ENCODE peak calls at places on chromosomes 7 and 10, in ten cellular contexts. One of them, this sample, is unnamed.

GRCh38 chr7:132840197-132840596 is 241.7 kb downstream of the CHCHD3 start:
- DNase-seq in bronchial epithelial cell: no peak
- DNase-seq in K562: no peak
- DNase-seq in tibial artery: no peak
- DNase-seq in cardiac fibroblast: no peak
- DNase-seq in foreskin fibroblast: no peak
- DNase-seq in CD14-positive monocyte: no peak
- DNase-seq in epithelial cell of proximal tubule: no peak
- DNase-seq in HFF-Myc: no peak
- DNase-seq in H9: no peak
- DNase-seq in this sample: no peak

GRCh38 chr7:33075818-33076483 is 13.4 kb upstream of the NT5C3A start:
- DNase-seq in bronchial epithelial cell: no peak
- DNase-seq in K562: no peak
- DNase-seq in tibial artery: no peak
- DNase-seq in cardiac fibroblast: no peak
- DNase-seq in foreskin fibroblast: no peak
- DNase-seq in CD14-positive monocyte: no peak
- DNase-seq in epithelial cell of proximal tubule: no peak
- DNase-seq in HFF-Myc: no peak
- DNase-seq in H9: no peak
- DNase-seq in this sample: no peak

GRCh38 chr7:117323877-117324699 is 1.2 kb upstream of the WNT2 start:
- DNase-seq in bronchial epithelial cell: no peak
- DNase-seq in K562: no peak
- DNase-seq in tibial artery: no peak
- DNase-seq in cardiac fibroblast: peak
- DNase-seq in foreskin fibroblast: peak
- DNase-seq in CD14-positive monocyte: no peak
- DNase-seq in epithelial cell of proximal tubule: peak
- DNase-seq in HFF-Myc: peak
- DNase-seq in H9: peak
- DNase-seq in this sample: peak

GRCh38 chr7:155184923-155185322 is 112.8 kb upstream of the INSIG1 start:
- DNase-seq in bronchial epithelial cell: no peak
- DNase-seq in K562: no peak
- DNase-seq in tibial artery: no peak
- DNase-seq in cardiac fibroblast: no peak
- DNase-seq in foreskin fibroblast: no peak
- DNase-seq in CD14-positive monocyte: no peak
- DNase-seq in epithelial cell of proximal tubule: no peak
- DNase-seq in HFF-Myc: no peak
- DNase-seq in H9: no peak
- DNase-seq in this sample: no peak

GRCh38 chr10:24722676-24723385 is 856 bp downstream of the ARHGAP21 start:
- DNase-seq in bronchial epithelial cell: no peak
- DNase-seq in K562: peak
- DNase-seq in tibial artery: peak
- DNase-seq in cardiac fibroblast: peak
- DNase-seq in foreskin fibroblast: peak
- DNase-seq in CD14-positive monocyte: no peak
- DNase-seq in epithelial cell of proximal tubule: no peak
- DNase-seq in HFF-Myc: no peak
- DNase-seq in H9: peak
- DNase-seq in this sample: no peak

GRCh38 chr10:132111121-132111731 is 45.5 kb downstream of the JAKMIP3 start:
- DNase-seq in bronchial epithelial cell: no peak
- DNase-seq in K562: no peak
- DNase-seq in tibial artery: peak
- DNase-seq in cardiac fibroblast: no peak
- DNase-seq in foreskin fibroblast: no peak
- DNase-seq in CD14-positive monocyte: no peak
- DNase-seq in epithelial cell of proximal tubule: no peak
- DNase-seq in HFF-Myc: no peak
- DNase-seq in H9: no peak
- DNase-seq in this sample: no peak

GRCh38 chr7:134855467-134855866 is 76.0 kb downstream of the CALD1 start:
- DNase-seq in bronchial epithelial cell: no peak
- DNase-seq in K562: no peak
- DNase-seq in tibial artery: no peak
- DNase-seq in cardiac fibroblast: no peak
- DNase-seq in foreskin fibroblast: peak
- DNase-seq in CD14-positive monocyte: no peak
- DNase-seq in epithelial cell of proximal tubule: no peak
- DNase-seq in HFF-Myc: no peak
- DNase-seq in H9: no peak
- DNase-seq in this sample: no peak

GRCh38 chr7:28572321-28573058 is 160.2 kb downstream of the CREB5 start:
- DNase-seq in bronchial epithelial cell: no peak
- DNase-seq in K562: no peak
- DNase-seq in tibial artery: no peak
- DNase-seq in cardiac fibroblast: no peak
- DNase-seq in foreskin fibroblast: no peak
- DNase-seq in CD14-positive monocyte: no peak
- DNase-seq in epithelial cell of proximal tubule: no peak
- DNase-seq in HFF-Myc: no peak
- DNase-seq in H9: no peak
- DNase-seq in this sample: no peak

GRCh38 chr10:17645591-17646345 is 1.8 kb downstream of the STAM start:
- DNase-seq in bronchial epithelial cell: peak
- DNase-seq in K562: peak
- DNase-seq in tibial artery: no peak
- DNase-seq in cardiac fibroblast: peak
- DNase-seq in foreskin fibroblast: no peak
- DNase-seq in CD14-positive monocyte: no peak
- DNase-seq in epithelial cell of proximal tubule: no peak
- DNase-seq in HFF-Myc: no peak
- DNase-seq in H9: no peak
- DNase-seq in this sample: no peak

GRCh38 chr7:144568234-144568633 is 164.7 kb upstream of the NOBOX start:
- DNase-seq in bronchial epithelial cell: no peak
- DNase-seq in K562: no peak
- DNase-seq in tibial artery: no peak
- DNase-seq in cardiac fibroblast: no peak
- DNase-seq in foreskin fibroblast: no peak
- DNase-seq in CD14-positive monocyte: no peak
- DNase-seq in epithelial cell of proximal tubule: no peak
- DNase-seq in HFF-Myc: no peak
- DNase-seq in H9: no peak
- DNase-seq in this sample: no peak

GRCh38 chr7:151424799-151425198 is 15.0 kb upstream of the WDR86 start:
- DNase-seq in bronchial epithelial cell: no peak
- DNase-seq in K562: no peak
- DNase-seq in tibial artery: no peak
- DNase-seq in cardiac fibroblast: no peak
- DNase-seq in foreskin fibroblast: no peak
- DNase-seq in CD14-positive monocyte: no peak
- DNase-seq in epithelial cell of proximal tubule: no peak
- DNase-seq in HFF-Myc: no peak
- DNase-seq in H9: no peak
- DNase-seq in this sample: no peak

GRCh38 chr10:48602401-48603135 is 2.3 kb downstream of the ARHGAP22 start:
- DNase-seq in bronchial epithelial cell: no peak
- DNase-seq in K562: no peak
- DNase-seq in tibial artery: no peak
- DNase-seq in cardiac fibroblast: peak
- DNase-seq in foreskin fibroblast: no peak
- DNase-seq in CD14-positive monocyte: no peak
- DNase-seq in epithelial cell of proximal tubule: no peak
- DNase-seq in HFF-Myc: no peak
- DNase-seq in H9: no peak
- DNase-seq in this sample: no peak

GRCh38 chr7:143300959-143301617 is 12.9 kb downstream of the CASP2 start:
- DNase-seq in bronchial epithelial cell: peak
- DNase-seq in K562: no peak
- DNase-seq in tibial artery: no peak
- DNase-seq in cardiac fibroblast: peak
- DNase-seq in foreskin fibroblast: peak
- DNase-seq in CD14-positive monocyte: no peak
- DNase-seq in epithelial cell of proximal tubule: no peak
- DNase-seq in HFF-Myc: no peak
- DNase-seq in H9: no peak
- DNase-seq in this sample: peak

GRCh38 chr7:157572622-157573021 is 235.8 kb downstream of the DNAJB6 start:
- DNase-seq in bronchial epithelial cell: no peak
- DNase-seq in K562: no peak
- DNase-seq in tibial artery: no peak
- DNase-seq in cardiac fibroblast: no peak
- DNase-seq in foreskin fibroblast: no peak
- DNase-seq in CD14-positive monocyte: no peak
- DNase-seq in epithelial cell of proximal tubule: no peak
- DNase-seq in HFF-Myc: no peak
- DNase-seq in H9: no peak
- DNase-seq in this sample: no peak

GRCh38 chr10:129274928-129275474 is 192.0 kb upstream of the MGMT start:
- DNase-seq in bronchial epithelial cell: no peak
- DNase-seq in K562: no peak
- DNase-seq in tibial artery: no peak
- DNase-seq in cardiac fibroblast: no peak
- DNase-seq in foreskin fibroblast: no peak
- DNase-seq in CD14-positive monocyte: no peak
- DNase-seq in epithelial cell of proximal tubule: no peak
- DNase-seq in HFF-Myc: no peak
- DNase-seq in H9: peak
- DNase-seq in this sample: no peak
- TF ChIP-seq CTCF in bronchial epithelial cell: no peak
- TF ChIP-seq CTCF in K562: no peak
- TF ChIP-seq CTCF in tibial artery: no peak
- TF ChIP-seq CTCF in cardiac fibroblast: no peak
- TF ChIP-seq CTCF in foreskin fibroblast: no peak
- TF ChIP-seq CTCF in CD14-positive monocyte: no peak
- TF ChIP-seq CTCF in epithelial cell of proximal tubule: no peak
- TF ChIP-seq CTCF in HFF-Myc: no peak
- TF ChIP-seq CTCF in H9: peak
- TF ChIP-seq CTCF in this sample: no peak

GRCh38 chr10:99698504-99699080 is 33.3 kb downstream of the COX15 start:
- DNase-seq in bronchial epithelial cell: no peak
- DNase-seq in K562: no peak
- DNase-seq in tibial artery: no peak
- DNase-seq in cardiac fibroblast: no peak
- DNase-seq in foreskin fibroblast: no peak
- DNase-seq in CD14-positive monocyte: no peak
- DNase-seq in epithelial cell of proximal tubule: no peak
- DNase-seq in HFF-Myc: no peak
- DNase-seq in H9: no peak
- DNase-seq in this sample: no peak
- TF ChIP-seq CTCF in bronchial epithelial cell: peak
- TF ChIP-seq CTCF in K562: no peak
- TF ChIP-seq CTCF in tibial artery: no peak
- TF ChIP-seq CTCF in cardiac fibroblast: no peak
- TF ChIP-seq CTCF in foreskin fibroblast: no peak
- TF ChIP-seq CTCF in CD14-positive monocyte: peak
- TF ChIP-seq CTCF in epithelial cell of proximal tubule: peak
- TF ChIP-seq CTCF in HFF-Myc: peak
- TF ChIP-seq CTCF in H9: peak
- TF ChIP-seq CTCF in this sample: peak

DNA sequence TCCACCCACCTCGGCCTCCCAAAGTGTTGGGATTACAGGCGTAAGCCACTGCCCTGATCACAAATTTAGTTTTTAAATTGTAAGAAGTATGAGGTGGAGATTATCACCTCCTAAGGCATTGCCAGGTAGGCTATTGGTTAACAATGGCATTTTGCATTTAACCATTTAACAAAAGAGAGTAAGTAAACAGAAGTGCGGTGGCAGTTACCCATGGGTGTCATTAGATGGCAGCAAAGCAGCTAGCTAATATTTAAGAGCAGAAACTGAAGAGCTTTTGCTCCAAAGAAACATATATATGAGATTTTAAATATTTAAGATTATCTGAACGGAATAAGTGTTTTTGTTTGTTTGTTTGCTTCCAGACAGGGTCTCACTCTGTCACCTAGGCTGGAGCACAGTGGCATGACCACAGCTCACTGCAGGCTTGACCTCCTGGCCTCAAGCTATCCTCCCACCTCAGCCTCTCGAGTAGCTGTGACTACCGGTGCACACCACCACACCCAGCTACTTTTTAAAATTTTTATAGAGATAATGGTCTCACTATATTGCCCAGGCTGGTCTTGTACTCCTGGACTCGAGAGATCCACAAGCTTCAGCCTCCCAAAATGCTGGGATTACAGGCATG is 325.5 kb upstream of the C7orf33 start:
- DNase-seq in bronchial epithelial cell: peak
- DNase-seq in K562: peak
- DNase-seq in tibial artery: no peak
- DNase-seq in cardiac fibroblast: peak
- DNase-seq in foreskin fibroblast: peak
- DNase-seq in CD14-positive monocyte: no peak
- DNase-seq in epithelial cell of proximal tubule: peak
- DNase-seq in HFF-Myc: no peak
- DNase-seq in H9: peak
- DNase-seq in this sample: no peak
- TF ChIP-seq CTCF in bronchial epithelial cell: peak
- TF ChIP-seq CTCF in K562: peak
- TF ChIP-seq CTCF in tibial artery: no peak
- TF ChIP-seq CTCF in cardiac fibroblast: peak
- TF ChIP-seq CTCF in foreskin fibroblast: peak
- TF ChIP-seq CTCF in CD14-positive monocyte: peak
- TF ChIP-seq CTCF in epithelial cell of proximal tubule: peak
- TF ChIP-seq CTCF in HFF-Myc: peak
- TF ChIP-seq CTCF in H9: peak
- TF ChIP-seq CTCF in this sample: peak

DNA sequence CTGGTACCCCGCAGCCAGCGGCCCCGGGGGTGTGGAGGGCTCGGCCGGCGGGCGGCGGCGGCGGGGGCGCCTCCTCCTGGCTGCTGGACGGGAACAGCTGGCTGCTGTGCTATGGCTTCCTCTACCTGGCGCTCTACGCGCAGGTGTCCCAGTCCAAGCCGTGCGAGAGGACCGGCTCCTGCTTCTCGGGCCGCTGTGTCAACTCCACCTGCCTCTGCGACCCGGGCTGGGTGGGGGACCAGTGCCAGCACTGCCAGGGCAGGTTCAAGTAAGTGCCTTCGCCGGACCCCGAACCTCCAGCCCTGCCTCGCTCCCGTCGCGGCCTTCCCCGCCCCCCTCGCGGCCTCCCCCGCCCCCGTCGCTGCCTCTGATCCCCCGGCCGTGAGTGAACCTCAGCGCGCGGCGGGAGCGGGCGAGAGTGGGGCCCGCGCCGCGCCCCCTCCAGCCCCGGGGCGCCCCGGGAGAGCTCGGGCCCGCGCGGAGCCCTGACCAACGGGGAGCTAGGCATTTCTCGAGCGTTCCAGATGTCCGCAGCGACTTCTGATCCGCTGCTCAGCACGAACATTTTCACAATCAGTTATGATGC is 704 bp downstream of the ATRNL1 start:
- DNase-seq in bronchial epithelial cell: no peak
- DNase-seq in K562: no peak
- DNase-seq in tibial artery: no peak
- DNase-seq in cardiac fibroblast: no peak
- DNase-seq in foreskin fibroblast: peak
- DNase-seq in CD14-positive monocyte: no peak
- DNase-seq in epithelial cell of proximal tubule: no peak
- DNase-seq in HFF-Myc: no peak
- DNase-seq in H9: peak
- DNase-seq in this sample: no peak
- TF ChIP-seq CTCF in bronchial epithelial cell: peak
- TF ChIP-seq CTCF in K562: no peak
- TF ChIP-seq CTCF in tibial artery: no peak
- TF ChIP-seq CTCF in cardiac fibroblast: no peak
- TF ChIP-seq CTCF in foreskin fibroblast: no peak
- TF ChIP-seq CTCF in CD14-positive monocyte: no peak
- TF ChIP-seq CTCF in epithelial cell of proximal tubule: peak
- TF ChIP-seq CTCF in HFF-Myc: no peak
- TF ChIP-seq CTCF in H9: peak
- TF ChIP-seq CTCF in this sample: no peak